ENCODE peak calls at places on chromosomes 7 and 10, in four cellular contexts. Z, L, D and Y are unnamed samples.

GRCh38 chr10:101563007-101563406 is 25.1 kb downstream of the POLL start:
- DNase-seq in Z (no peak), L (no peak), D (no peak), Y (no peak)

GRCh38 chr10:51700228-51700835 is 937 bp upstream of the CSTF2T start:
- DNase-seq in D (peak), L (no peak), Z (no peak), Y (no peak)

GRCh38 chr7:1030444-1031070 is 13.8 kb upstream of the GPR146 start:
- DNase-seq in Z (no peak), D (no peak), L (no peak), Y (no peak)

GRCh38 chr7:95205821-95206220 is 118.5 kb downstream of the PON1 start:
- DNase-seq in Z (no peak), L (peak), D (no peak), Y (no peak)

GRCh38 chr10:99235872-99236626 is 397 bp upstream of the HPSE2 start:
- DNase-seq in L (no peak), Z (no peak), D (no peak), Y (no peak)

GRCh38 chr7:149670288-149670687 is 103.1 kb downstream of the ZNF467 start:
- DNase-seq in L (no peak), D (no peak), Z (no peak), Y (no peak)

GRCh38 chr10:71840177-71840711 is 10.8 kb downstream of the PSAP start:
- DNase-seq in L (no peak), Z (no peak), D (no peak), Y (no peak)

GRCh38 chr10:28975891-28976471 is 298.7 kb downstream of the BAMBI start:
- DNase-seq in L (no peak), Z (peak), D (no peak), Y (no peak)

GRCh38 chr7:157297071-157297638 is 39.6 kb upstream of the DNAJB6 start:
- DNase-seq in L (no peak), D (no peak), Z (no peak), Y (no peak)

GRCh38 chr7:140039071-140039470 is 23.7 kb downstream of the PARP12 start:
- DNase-seq in Z (no peak), L (no peak), D (no peak), Y (no peak)

GRCh38 chr10:61744469-61744868 is 81.7 kb downstream of the CABCOCO1 start:
- DNase-seq in Z (no peak), L (no peak), D (peak), Y (no peak)

GRCh38 chr7:30041526-30042269 is 13.5 kb downstream of the PLEKHA8 start:
- DNase-seq in D (no peak), L (no peak), Z (no peak), Y (no peak)

GRCh38 chr10:94125856-94126255 is 132.1 kb downstream of the PLCE1 start:
- DNase-seq in D (no peak), L (no peak), Z (no peak), Y (no peak)

GRCh38 chr7:92808006-92808405 is 28.4 kb downstream of the CDK6 start:
- DNase-seq in L (no peak), D (no peak), Z (no peak), Y (no peak)

GRCh38 chr7:90648107-90648506 is 52.0 kb downstream of the CDK14 start:
- DNase-seq in L (no peak), Z (no peak), D (no peak), Y (no peak)

GRCh38 chr10:124249812-124250432 is 156.5 kb upstream of the CHST15 start:
- DNase-seq in L (peak), D (peak), Z (no peak), Y (no peak)

GRCh38 chr7:111018960-111019835 is 71.7 kb upstream of the LRRN3 start:
- DNase-seq in D (no peak), L (no peak), Z (no peak), Y (no peak)

GRCh38 chr7:66419210-66419609 is 209.5 kb upstream of the KCTD7 start:
- DNase-seq in L (no peak), D (no peak), Z (peak), Y (no peak)

GRCh38 chr10:110498087-110498981 is 627 bp downstream of the DUSP5 start:
- DNase-seq in L (no peak), D (peak), Z (no peak), Y (no peak)

GRCh38 chr7:157684157-157684595 is 347.4 kb downstream of the DNAJB6 start:
- DNase-seq in L (no peak), D (no peak), Z (no peak), Y (no peak)

GRCh38 chr7:92567460-92567859 is 22.7 kb downstream of the FAM133B start:
- DNase-seq in D (no peak), Z (no peak), L (no peak), Y (peak)

GRCh38 chr10:5390607-5391205 is 13.9 kb downstream of the TUBAL3 start:
- DNase-seq in D (no peak), L (no peak), Z (no peak), Y (no peak)

GRCh38 chr10:99698504-99699080 is 33.3 kb downstream of the COX15 start:
- DNase-seq in D (no peak), L (no peak), Z (no peak), Y (no peak)

GRCh38 chr10:90138844-90139243 is 437.5 kb downstream of the KIF20B start:
- DNase-seq in L (no peak), Z (peak), D (peak), Y (no peak)

GRCh38 chr10:14700551-14700950 is 74.1 kb downstream of the FAM107B start:
- DNase-seq in Z (no peak), L (no peak), D (no peak), Y (no peak)

GRCh38 chr10:111990734-111991133 is 192.8 kb downstream of the GPAM start:
- DNase-seq in L (no peak), D (no peak), Z (no peak), Y (no peak)

GRCh38 chr10:78236416-78237015 is 202.9 kb downstream of the RPS24 start:
- DNase-seq in Z (no peak), D (no peak), L (no peak), Y (no peak)

GRCh38 chr7:115410972-115411686 is 489.2 kb downstream of the MDFIC start:
- DNase-seq in D (no peak), L (no peak), Z (no peak), Y (no peak)

GRCh38 chr10:101215397-101216206 is 13.7 kb downstream of the LBX1 start:
- DNase-seq in D (no peak), Z (no peak), L (no peak), Y (no peak)

GRCh38 chr7:110673148-110673547 is 417.8 kb upstream of the LRRN3 start:
- DNase-seq in L (no peak), Z (no peak), D (no peak), Y (no peak)

GRCh38 chr10:615583-616152 is 73.8 kb downstream of the DIP2C start:
- DNase-seq in L (no peak), D (no peak), Z (no peak), Y (no peak)

GRCh38 chr10:63521389-63522128 is at the start of gene REEP3:
- DNase-seq in L (no peak), Z (peak), D (peak), Y (no peak)

GRCh38 chr10:133133471-133134231 is 26.4 kb upstream of the KNDC1 start:
- DNase-seq in Z (no peak), D (no peak), L (no peak), Y (no peak)

GRCh38 chr10:118569241-118569881 is 26.1 kb downstream of the PRLHR start:
- DNase-seq in Z (no peak), D (no peak), L (no peak), Y (no peak)

GRCh38 chr10:30897547-30897946 is 134.1 kb downstream of the ZNF438 start:
- DNase-seq in D (no peak), Z (no peak), L (no peak), Y (no peak)

GRCh38 chr10:26555719-26556368 is 117.7 kb downstream of the APBB1IP start:
- DNase-seq in Z (peak), L (no peak), D (no peak), Y (no peak)

GRCh38 chr7:48307041-48307714 is 135.9 kb downstream of the ABCA13 start:
- DNase-seq in L (no peak), D (no peak), Z (no peak), Y (no peak)

GRCh38 chr7:48309720-48310119 is 138.5 kb downstream of the ABCA13 start:
- DNase-seq in D (no peak), L (no peak), Z (no peak), Y (no peak)

GRCh38 chr7:48312151-48312550 is 140.9 kb downstream of the ABCA13 start:
- DNase-seq in L (no peak), D (no peak), Z (no peak), Y (no peak)

DNA sequence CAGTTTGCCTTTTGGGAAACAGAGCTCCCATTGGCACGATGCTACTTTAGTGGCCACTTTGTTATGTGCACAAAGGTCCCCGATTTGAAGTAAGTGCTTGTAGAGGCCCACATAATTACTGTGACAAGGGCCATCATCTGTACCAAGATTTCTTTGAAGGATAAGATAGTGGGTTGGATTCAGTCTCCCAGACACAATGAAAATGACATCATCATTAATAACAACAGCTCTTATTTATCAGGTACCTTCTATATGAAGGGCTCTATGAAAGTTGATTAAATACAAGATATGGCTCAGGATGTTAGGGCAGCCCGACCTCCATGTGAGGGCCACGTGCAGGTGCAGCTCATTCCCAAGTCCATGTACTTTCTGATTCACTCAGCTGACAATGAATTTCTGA is 140.2 kb downstream of the ABCA13 start:
- DNase-seq in Z (no peak), D (no peak), L (no peak), Y (no peak)
- H3K4me3 ChIP-seq in Z (no peak), D (no peak), L (no peak), Y (no peak)

GRCh38 chr7:13276977-13277376 is 589.5 kb downstream of the ARL4A start:
- DNase-seq in D (no peak), Z (no peak), L (peak), Y (no peak)
- TF ChIP-seq CTCF in D (peak), Z (no peak), L (peak), Y (peak)

GRCh38 chr7:26784118-26784517 is 80.3 kb downstream of the SKAP2 start:
- DNase-seq in D (no peak), Z (no peak), L (no peak), Y (no peak)

GRCh38 chr7:26787696-26788095 is 76.7 kb downstream of the SKAP2 start:
- DNase-seq in Z (no peak), L (no peak), D (no peak), Y (no peak)

GRCh38 chr7:26779978-26780595 is 84.3 kb downstream of the SKAP2 start:
- DNase-seq in L (no peak), Z (no peak), D (no peak), Y (no peak)

GRCh38 chr7:26777383-26777782 is 87.0 kb downstream of the SKAP2 start:
- DNase-seq in D (no peak), L (no peak), Z (no peak), Y (no peak)

DNA sequence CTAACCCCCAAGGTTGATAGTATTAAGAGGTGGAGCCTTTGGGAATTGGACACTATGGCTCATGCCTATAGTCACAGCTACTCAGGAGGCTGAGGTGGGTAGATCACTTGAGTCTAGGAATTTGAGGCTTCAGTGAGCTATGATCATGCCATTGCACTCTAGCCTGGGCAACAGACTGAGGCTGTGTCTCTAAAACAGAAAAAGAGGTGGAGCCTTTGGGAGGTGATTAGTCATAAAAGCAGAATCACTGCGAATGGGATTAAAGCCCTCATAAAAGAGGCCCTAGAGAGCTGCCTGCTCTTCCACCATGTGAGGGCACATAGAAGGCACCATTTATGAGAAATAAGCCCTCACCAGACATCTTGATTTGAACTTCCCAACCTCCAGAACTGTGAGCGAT is 81.9 kb downstream of the SKAP2 start:
- DNase-seq in Z (no peak), L (no peak), D (no peak), Y (no peak)
- TF ChIP-seq TCF7L2 in Z (no peak), L (no peak), D (no peak), Y (no peak)

DNA sequence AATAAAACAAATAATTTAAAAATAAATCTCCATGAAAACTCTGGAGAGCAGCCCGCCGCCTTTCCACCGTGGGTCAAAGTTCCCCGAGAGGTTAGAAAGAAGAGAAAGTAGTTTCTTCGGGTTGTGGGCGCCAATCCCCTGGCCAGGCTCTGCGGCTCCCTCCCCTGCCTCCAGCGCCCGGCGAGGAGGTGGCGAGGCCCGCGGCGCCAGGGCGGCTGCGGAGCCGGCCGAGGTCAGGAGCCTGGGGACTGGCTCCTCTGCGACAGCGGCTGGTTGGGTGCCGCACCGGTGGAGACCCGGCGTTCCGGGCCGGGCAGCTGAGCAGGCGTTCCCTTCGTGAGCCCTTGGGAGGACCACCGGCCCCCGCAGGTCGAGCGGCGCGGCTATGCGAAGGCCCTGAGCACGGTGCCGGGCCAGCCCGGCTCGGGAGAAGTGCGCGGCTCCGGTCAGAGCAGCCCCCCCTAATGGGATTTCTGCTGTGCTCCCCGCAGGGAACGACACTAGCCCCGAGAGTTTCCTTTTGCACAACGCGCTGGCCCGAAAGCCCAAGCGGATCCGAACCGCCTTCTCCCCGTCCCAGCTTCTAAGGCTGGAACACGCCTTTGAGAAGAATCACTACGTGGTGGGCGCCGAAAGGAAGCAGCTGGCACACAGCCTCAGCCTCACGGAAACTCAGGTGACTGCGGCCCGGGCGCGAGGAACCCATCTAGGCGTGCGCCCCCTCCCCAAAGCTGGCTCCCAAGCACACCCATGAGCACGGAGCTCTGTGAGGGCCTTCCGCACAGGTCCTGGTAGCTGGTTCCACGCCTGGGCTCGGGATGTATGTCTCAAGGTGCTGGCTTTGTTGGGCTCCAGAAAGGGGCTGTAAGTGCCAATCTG is 2.8 kb downstream of the EMX2 start:
- DNase-seq in L (no peak), D (no peak), Z (no peak), Y (no peak)
- H3K4me3 ChIP-seq in L (no peak), D (no peak), Z (no peak), Y (no peak)

GRCh38 chr7:105906169-105906568 is 29.8 kb upstream of the ATXN7L1 start:
- DNase-seq in D (no peak), L (no peak), Z (no peak), Y (no peak)
- TF ChIP-seq CTCF in D (no peak), L (no peak), Z (no peak), Y (no peak)